ENCODE peak calls at places on chromosome 4, in six cellular contexts. V, P, Z, F, S and C are unnamed samples.

GRCh38 chr4:29066856-29067255 is 1653.3 kb upstream of the PCDH7 start:
- DNase-seq in S (no peak), Z (no peak), P (no peak), V (no peak), F (no peak), C (no peak)

GRCh38 chr4:189660737-189661330 is 279.8 kb upstream of the FRG1 start:
- DNase-seq in Z (no peak), V (no peak), P (no peak), S (no peak), F (no peak), C (no peak)

GRCh38 chr4:172708184-172708583 is 460.4 kb upstream of the GALNT7 start:
- DNase-seq in P (no peak), Z (no peak), V (no peak), F (no peak), S (no peak), C (no peak)

GRCh38 chr4:3388461-3389185 is 53.1 kb upstream of the HGFAC start:
- DNase-seq in Z (no peak), F (no peak), S (peak), V (peak), P (no peak), C (no peak)

GRCh38 chr4:150136036-150136435 is 57.8 kb downstream of the DCLK2 start:
- DNase-seq in V (no peak), P (no peak), F (no peak), Z (no peak), S (no peak), C (no peak)

GRCh38 chr4:2570551-2571222 is 34.2 kb downstream of the FAM193A start:
- DNase-seq in S (no peak), P (no peak), F (no peak), Z (no peak), V (no peak), C (no peak)

GRCh38 chr4:54050214-54050904 is 14.0 kb downstream of the CHIC2 start:
- DNase-seq in F (no peak), P (no peak), Z (no peak), V (no peak), S (no peak), C (no peak)

GRCh38 chr4:181685911-181686310 is 557.3 kb upstream of the TENM3 start:
- DNase-seq in P (no peak), S (no peak), Z (no peak), F (no peak), V (peak), C (no peak)

GRCh38 chr4:102139932-102140331 is 205.3 kb downstream of the SLC39A8 start:
- DNase-seq in Z (no peak), P (no peak), S (no peak), F (no peak), V (peak), C (no peak)

GRCh38 chr4:181897935-181898334 is 345.3 kb upstream of the TENM3 start:
- DNase-seq in P (no peak), Z (no peak), V (no peak), F (no peak), S (no peak), C (no peak)

GRCh38 chr4:44279469-44279868 is 169.1 kb downstream of the KCTD8 start:
- DNase-seq in F (no peak), S (no peak), Z (no peak), P (no peak), V (no peak), C (no peak)

GRCh38 chr4:33150139-33150538 is 2430.0 kb downstream of the PCDH7 start:
- DNase-seq in F (no peak), P (no peak), V (no peak), S (no peak), Z (no peak), C (no peak)

GRCh38 chr4:3436798-3437581 is 4.8 kb upstream of the HGFAC start:
- DNase-seq in P (no peak), S (peak), F (no peak), Z (no peak), V (peak), C (no peak)

GRCh38 chr4:41381384-41381783 is 124.7 kb downstream of the UCHL1 start:
- DNase-seq in S (no peak), F (no peak), V (no peak), P (no peak), Z (no peak), C (no peak)

GRCh38 chr4:102552781-102553180 is 51.6 kb downstream of the NFKB1 start:
- DNase-seq in V (no peak), Z (no peak), S (no peak), F (no peak), P (no peak), C (no peak)

GRCh38 chr4:141132689-141133145 is 552 bp downstream of the RNF150 start:
- DNase-seq in Z (no peak), P (peak), V (peak), S (peak), F (peak), C (no peak)

GRCh38 chr4:8274772-8275241 is 5.3 kb downstream of the HTRA3 start:
- DNase-seq in V (no peak), Z (no peak), S (peak), P (no peak), F (peak), C (peak)

GRCh38 chr4:133618963-133619362 is 469.9 kb downstream of the PCDH10 start:
- DNase-seq in F (no peak), P (no peak), V (no peak), Z (no peak), S (no peak), C (no peak)

GRCh38 chr4:14196141-14196540 is 568.6 kb upstream of the BOD1L1 start:
- DNase-seq in F (peak), P (peak), S (peak), V (peak), Z (no peak), C (no peak)

GRCh38 chr4:70688795-70689231 is 481 bp downstream of the UTP3 start:
- DNase-seq in V (peak), F (peak), Z (no peak), S (no peak), P (no peak), C (no peak)

GRCh38 chr4:87120411-87121162 is 99.8 kb downstream of the KLHL8 start:
- DNase-seq in P (peak), S (peak), F (no peak), V (peak), Z (no peak), C (no peak)

GRCh38 chr4:140315970-140316369 is 57.5 kb upstream of the SCOC start:
- DNase-seq in Z (no peak), F (peak), P (no peak), S (no peak), V (no peak), C (no peak)

GRCh38 chr4:38924266-38924827 is 56.7 kb downstream of the FAM114A1 start:
- DNase-seq in S (no peak), V (no peak), F (peak), P (no peak), Z (no peak), C (no peak)

GRCh38 chr4:149980941-149981340 is 97.3 kb upstream of the DCLK2 start:
- DNase-seq in P (peak), F (peak), Z (peak), V (peak), S (no peak), C (peak)

GRCh38 chr4:61192392-61192791 is 7.7 kb upstream of the ADGRL3 start:
- DNase-seq in V (no peak), Z (no peak), P (no peak), F (no peak), S (no peak), C (no peak)

GRCh38 chr4:168656055-168656660 is 159.3 kb downstream of the PALLD start:
- DNase-seq in S (no peak), F (no peak), Z (no peak), V (peak), P (no peak), C (no peak)

GRCh38 chr4:6306299-6306698 is 36.6 kb downstream of the WFS1 start:
- DNase-seq in V (no peak), P (no peak), Z (no peak), S (no peak), F (no peak), C (no peak)

GRCh38 chr4:777520-778262 is 48.2 kb downstream of the CPLX1 start:
- DNase-seq in F (no peak), V (no peak), Z (no peak), S (no peak), P (no peak), C (no peak)

GRCh38 chr4:70914631-70915030 is 12.5 kb downstream of the MOB1B start:
- DNase-seq in Z (no peak), F (no peak), S (no peak), V (no peak), P (no peak), C (no peak)

GRCh38 chr4:40255722-40256281 is 59.0 kb downstream of the RHOH start:
- DNase-seq in V (peak), F (no peak), P (no peak), S (no peak), Z (no peak), C (no peak)

GRCh38 chr4:121479801-121480200 is 99.0 kb upstream of the QRFPR start:
- DNase-seq in S (no peak), F (no peak), Z (no peak), P (no peak), V (peak), C (no peak)

GRCh38 chr4:76209876-76210275 is 3.7 kb downstream of the SCARB2 start:
- DNase-seq in Z (no peak), P (no peak), F (no peak), V (no peak), S (no peak), C (no peak)

GRCh38 chr4:184444953-184445309 is 29.4 kb downstream of the IRF2 start:
- DNase-seq in Z (no peak), P (no peak), S (no peak), F (no peak), V (no peak), C (no peak)

GRCh38 chr4:90979551-90979950 is 852.4 kb downstream of the CCSER1 start:
- DNase-seq in S (no peak), P (no peak), F (no peak), Z (no peak), V (no peak), C (no peak)

GRCh38 chr4:5979981-5980380 is 38.2 kb downstream of the C4orf50 start:
- DNase-seq in S (no peak), P (no peak), Z (no peak), V (peak), F (peak), C (no peak)

GRCh38 chr4:68373513-68373912 is 23.6 kb upstream of the YTHDC1 start:
- DNase-seq in Z (no peak), V (no peak), P (peak), F (peak), S (peak), C (peak)

GRCh38 chr4:63020661-63021060 is 1388.6 kb downstream of the TECRL start:
- DNase-seq in Z (no peak), F (no peak), V (no peak), S (no peak), P (no peak), C (no peak)

GRCh38 chr4:81724925-81725329 is 253.2 kb upstream of the RASGEF1B start:
- DNase-seq in S (peak), V (no peak), P (peak), F (peak), Z (peak), C (peak)

GRCh38 chr4:81723927-81724587 is 252.3 kb upstream of the RASGEF1B start:
- DNase-seq in F (no peak), Z (peak), S (no peak), P (no peak), V (no peak), C (no peak)

GRCh38 chr4:81722229-81722900 is 250.7 kb upstream of the RASGEF1B start:
- DNase-seq in F (peak), V (no peak), S (no peak), P (no peak), Z (no peak), C (peak)

GRCh38 chr4:81723044-81723884 is 251.6 kb upstream of the RASGEF1B start:
- DNase-seq in Z (no peak), P (no peak), S (no peak), F (no peak), V (no peak), C (no peak)
- H3K27ac ChIP-seq in Z (no peak), P (no peak), S (peak), F (no peak), V (no peak), C (no peak)

DNA sequence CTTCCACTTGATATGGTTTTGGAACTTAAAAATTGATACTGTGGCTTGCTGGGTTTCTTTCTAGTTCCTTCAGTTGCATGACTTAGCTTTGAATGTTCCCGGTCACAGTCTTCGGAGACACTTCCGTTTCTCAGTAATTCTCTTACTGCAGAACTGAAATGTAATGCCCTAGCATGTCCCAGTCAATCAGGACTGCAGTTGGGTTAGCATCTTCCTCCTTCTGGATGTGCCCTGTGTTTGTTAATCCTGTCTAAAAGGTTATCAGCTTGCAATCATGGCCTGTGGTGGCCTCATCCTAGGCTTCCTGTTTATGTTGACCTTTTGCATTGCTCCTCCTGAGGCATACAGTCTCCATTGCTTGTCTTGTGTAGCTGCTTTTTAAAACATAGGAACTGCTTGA is 275.9 kb downstream of the ARHGAP10 start:
- DNase-seq in P (no peak), Z (no peak), S (no peak), F (no peak), V (no peak), C (no peak)
- H3K27ac ChIP-seq in P (no peak), Z (no peak), S (peak), F (no peak), V (no peak), C (no peak)

GRCh38 chr4:178316211-178316610 is 874.0 kb upstream of the AGA start:
- DNase-seq in S (no peak), F (no peak), P (no peak), V (no peak), Z (no peak), C (no peak)
- H3K27ac ChIP-seq in S (no peak), F (no peak), P (no peak), V (no peak), Z (no peak), C (no peak)

GRCh38 chr4:18695733-18696527 is 674.4 kb upstream of the LCORL start:
- DNase-seq in S (no peak), Z (peak), V (no peak), P (no peak), F (peak), C (no peak)

DNA sequence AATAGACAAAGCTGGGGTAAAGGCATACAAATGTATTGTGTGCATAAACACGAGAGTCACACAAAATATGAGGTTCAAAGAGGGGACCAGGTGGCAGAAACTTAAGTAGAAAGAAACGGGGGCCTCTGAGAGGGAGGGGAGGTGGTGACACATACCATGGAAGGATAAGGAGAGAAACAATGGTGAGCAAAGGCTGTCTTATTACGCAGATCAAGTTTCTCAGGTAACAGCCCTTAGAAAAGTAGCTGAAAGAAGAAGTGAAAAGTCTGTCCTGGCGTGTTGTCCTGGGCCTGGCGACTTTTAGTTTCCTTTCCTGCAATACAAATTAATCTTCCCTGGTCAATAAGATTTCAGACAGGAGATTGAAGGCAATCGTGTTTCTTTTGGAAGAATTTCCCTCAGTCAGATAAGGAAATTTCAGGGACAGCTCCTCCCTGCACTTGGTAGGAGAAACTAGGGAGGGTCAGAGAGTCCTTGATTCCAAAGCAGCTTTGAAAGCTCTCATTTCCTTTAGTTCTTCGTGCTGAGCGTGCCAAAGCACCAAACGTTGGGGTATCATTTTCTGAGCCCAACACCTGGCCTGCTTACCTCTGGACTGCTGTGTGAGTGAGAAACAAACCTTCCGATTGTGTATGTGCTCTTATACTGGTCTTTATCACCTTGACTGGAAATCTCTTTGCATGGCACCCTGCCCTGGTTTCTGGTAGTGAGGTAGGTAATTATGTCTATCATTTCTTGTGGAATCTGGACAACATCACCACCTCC is 676.7 kb upstream of the LCORL start:
- DNase-seq in V (no peak), F (no peak), P (no peak), S (no peak), Z (peak), C (no peak)
- H3K27ac ChIP-seq in V (no peak), F (no peak), P (no peak), S (no peak), Z (peak), C (no peak)

DNA sequence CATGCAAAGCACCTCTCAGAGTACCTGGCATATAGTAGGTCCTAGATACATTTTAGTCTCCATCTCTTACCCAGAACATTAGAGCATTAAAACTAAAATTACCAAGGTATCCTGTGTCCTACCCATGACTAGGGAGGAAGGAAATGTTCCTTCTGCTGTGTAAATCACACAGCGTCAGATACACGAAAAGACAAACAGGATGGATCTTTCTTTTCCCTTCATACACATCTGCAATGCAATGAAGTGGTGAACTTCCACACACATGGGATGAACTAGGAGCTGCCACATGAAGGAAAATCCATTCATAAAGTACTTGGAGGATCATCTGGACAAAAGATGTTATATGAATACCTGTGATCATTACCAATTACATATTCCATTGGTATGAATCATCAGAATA is 46.3 kb downstream of the LDB2 start:
- DNase-seq in V (no peak), Z (no peak), P (no peak), F (no peak), S (no peak), C (no peak)
- H3K27ac ChIP-seq in V (no peak), Z (no peak), P (no peak), F (no peak), S (peak), C (no peak)

DNA sequence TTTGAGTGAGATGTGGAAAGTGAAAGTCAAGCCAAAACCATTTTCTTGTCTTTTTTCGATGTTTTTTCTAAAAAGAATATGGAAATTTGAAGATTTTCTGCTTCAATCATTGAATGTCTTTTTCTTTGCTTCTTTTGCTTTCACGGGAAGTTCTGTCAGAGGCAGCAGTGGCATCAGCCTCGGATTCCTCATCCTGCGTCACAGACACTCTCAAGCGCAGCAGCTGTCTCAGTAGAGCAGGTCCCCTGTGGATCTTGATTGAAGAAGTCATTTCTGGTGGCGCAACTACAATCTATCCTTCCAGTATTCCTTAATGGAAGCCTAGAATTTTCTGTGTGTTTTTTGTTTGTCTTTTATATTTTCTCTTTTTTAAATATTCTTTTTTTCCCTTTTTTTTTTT is 52.7 kb upstream of the NEIL3 start:
- DNase-seq in F (no peak), S (no peak), P (no peak), Z (no peak), V (no peak), C (no peak)
- H3K27ac ChIP-seq in F (no peak), S (no peak), P (no peak), Z (no peak), V (no peak), C (no peak)